ENCODE peak calls at places on chromosomes 16 and 17, in four cellular contexts. B is skeletal muscle cell, Q is NCI-H146, E is retina. R is an unnamed sample.

GRCh38 chr16:11698271-11698689 is 30.0 kb downstream of the SNN start:
- DNase-seq in B (no peak), Q (no peak), E (no peak), R (no peak)

GRCh38 chr17:7019839-7020519 is 2.9 kb upstream of the BCL6B start:
- DNase-seq in B (no peak), Q (peak), E (no peak), R (no peak)

GRCh38 chr17:46071796-46072195 is 72.7 kb downstream of the STH start:
- DNase-seq in B (no peak), Q (no peak), E (no peak), R (no peak)

GRCh38 chr17:38861399-38861843 is 7.9 kb upstream of the RPL23 start:
- DNase-seq in B (no peak), Q (peak), E (no peak), R (peak)

GRCh38 chr17:80354381-80354780 is 60.6 kb upstream of the ENDOV start:
- DNase-seq in B (no peak), Q (no peak), E (no peak), R (no peak)

GRCh38 chr17:63069245-63069644 is 103.2 kb downstream of the TANC2 start:
- DNase-seq in B (no peak), Q (no peak), E (no peak), R (no peak)

GRCh38 chr16:73154063-73154870 is 106.3 kb upstream of the ZFHX3 start:
- DNase-seq in B (no peak), Q (no peak), E (no peak), R (no peak)

GRCh38 chr16:70254095-70254964 is 2.6 kb upstream of the EXOSC6 start:
- DNase-seq in B (no peak), Q (no peak), E (no peak), R (no peak)

GRCh38 chr17:66762276-66762675 is 72.6 kb upstream of the CACNG5 start:
- DNase-seq in B (no peak), Q (no peak), E (no peak), R (no peak)

GRCh38 chr16:31477220-31478216 is 5.4 kb upstream of the SLC5A2 start:
- DNase-seq in B (no peak), Q (no peak), E (peak), R (no peak)

GRCh38 chr17:42266918-42267766 is 9.0 kb downstream of the STAT5B start:
- DNase-seq in B (peak), Q (no peak), E (no peak), R (peak)

GRCh38 chr17:67994827-67995567 is 1.3 kb downstream of the C17orf58 start:
- DNase-seq in B (peak), Q (peak), E (no peak), R (no peak)

GRCh38 chr16:78184554-78185183 is 85.2 kb downstream of the WWOX start:
- DNase-seq in B (no peak), Q (peak), E (no peak), R (no peak)

GRCh38 chr17:40485851-40486512 is 15.4 kb downstream of the TNS4 start:
- DNase-seq in B (peak), Q (no peak), E (no peak), R (peak)

GRCh38 chr17:63533433-63534077 is 10.4 kb downstream of the KCNH6 start:
- DNase-seq in B (no peak), Q (peak), E (no peak), R (no peak)

R was measured in NCI-H460.